ENCODE peak calls at places on chromosome 12, in seven cellular contexts. One of them, this sample, is unnamed.

GRCh38 chr12:52009081-52009751 is 2.5 kb downstream of the TAMALIN start:
- DNase-seq in CD8-positive, alpha-beta memory T cell: no peak
- DNase-seq in cardiac fibroblast: no peak
- DNase-seq in lower leg skin: no peak
- DNase-seq in adipocyte: no peak
- DNase-seq in A673: no peak
- DNase-seq in WERI-Rb-1: no peak
- DNase-seq in this sample: no peak

GRCh38 chr12:89770391-89770790 is 61.8 kb upstream of the ATP2B1 start:
- DNase-seq in CD8-positive, alpha-beta memory T cell: no peak
- DNase-seq in cardiac fibroblast: peak; percentile 15
- DNase-seq in lower leg skin: no peak
- DNase-seq in adipocyte: peak; percentile 31
- DNase-seq in A673: no peak
- DNase-seq in WERI-Rb-1: no peak
- DNase-seq in this sample: peak; percentile 82

GRCh38 chr12:104976703-104977102 is 9.4 kb upstream of the NOPCHAP1 start:
- DNase-seq in CD8-positive, alpha-beta memory T cell: no peak
- DNase-seq in cardiac fibroblast: no peak
- DNase-seq in lower leg skin: no peak
- DNase-seq in adipocyte: no peak
- DNase-seq in A673: no peak
- DNase-seq in WERI-Rb-1: no peak
- DNase-seq in this sample: no peak

GRCh38 chr12:118544569-118544968 is 168.2 kb downstream of the SUDS3 start:
- DNase-seq in CD8-positive, alpha-beta memory T cell: no peak
- DNase-seq in cardiac fibroblast: no peak
- DNase-seq in lower leg skin: no peak
- DNase-seq in adipocyte: no peak
- DNase-seq in A673: no peak
- DNase-seq in WERI-Rb-1: no peak
- DNase-seq in this sample: no peak

GRCh38 chr12:113422030-113422900 is at the start of gene SDSL:
- DNase-seq in CD8-positive, alpha-beta memory T cell: no peak
- DNase-seq in cardiac fibroblast: peak; percentile 87
- DNase-seq in lower leg skin: peak; percentile 62
- DNase-seq in adipocyte: peak; percentile 82
- DNase-seq in A673: peak; percentile 54
- DNase-seq in WERI-Rb-1: peak; percentile 75
- DNase-seq in this sample: no peak

GRCh38 chr12:14664434-14665023 is 31.9 kb downstream of the GUCY2C start:
- DNase-seq in CD8-positive, alpha-beta memory T cell: peak; percentile 42
- DNase-seq in cardiac fibroblast: peak; percentile 55
- DNase-seq in lower leg skin: peak; percentile 59
- DNase-seq in adipocyte: peak; percentile 40
- DNase-seq in A673: peak; percentile 65
- DNase-seq in WERI-Rb-1: peak; percentile 17
- DNase-seq in this sample: peak; percentile 57

GRCh38 chr12:6049587-6049986 is 74.9 kb downstream of the VWF start:
- DNase-seq in CD8-positive, alpha-beta memory T cell: no peak
- DNase-seq in cardiac fibroblast: peak; percentile 62
- DNase-seq in lower leg skin: no peak
- DNase-seq in adipocyte: peak; percentile 74
- DNase-seq in A673: no peak
- DNase-seq in WERI-Rb-1: no peak
- DNase-seq in this sample: no peak

GRCh38 chr12:92538970-92539749 is 163.6 kb upstream of the PLEKHG7 start:
- DNase-seq in CD8-positive, alpha-beta memory T cell: no peak
- DNase-seq in cardiac fibroblast: peak; percentile 90
- DNase-seq in lower leg skin: no peak
- DNase-seq in adipocyte: peak; percentile 61
- DNase-seq in A673: peak; percentile 88
- DNase-seq in WERI-Rb-1: no peak
- DNase-seq in this sample: peak; percentile 55

GRCh38 chr12:55745361-55746146 is 2.6 kb downstream of the GDF11 start:
- DNase-seq in CD8-positive, alpha-beta memory T cell: no peak
- DNase-seq in cardiac fibroblast: peak; percentile 73
- DNase-seq in lower leg skin: no peak
- DNase-seq in adipocyte: peak; percentile 26
- DNase-seq in A673: peak; percentile 97
- DNase-seq in WERI-Rb-1: peak; percentile 70
- DNase-seq in this sample: no peak

GRCh38 chr12:124518051-124518932 is 49.1 kb downstream of the NCOR2 start:
- DNase-seq in CD8-positive, alpha-beta memory T cell: no peak
- DNase-seq in cardiac fibroblast: peak; percentile 100
- DNase-seq in lower leg skin: peak; percentile 99
- DNase-seq in adipocyte: peak; percentile 99
- DNase-seq in A673: peak; percentile 99
- DNase-seq in WERI-Rb-1: peak; percentile 79
- DNase-seq in this sample: no peak

GRCh38 chr12:48183091-48183875 is at the start of gene CCDC184:
- DNase-seq in CD8-positive, alpha-beta memory T cell: peak; percentile 84
- DNase-seq in cardiac fibroblast: peak; percentile 84
- DNase-seq in lower leg skin: peak; percentile 43
- DNase-seq in adipocyte: peak; percentile 88
- DNase-seq in A673: peak; percentile 90
- DNase-seq in WERI-Rb-1: peak; percentile 64
- DNase-seq in this sample: peak; percentile 79

GRCh38 chr12:48184549-48184922 is 1.1 kb downstream of the CCDC184 start:
- DNase-seq in CD8-positive, alpha-beta memory T cell: no peak
- DNase-seq in cardiac fibroblast: no peak
- DNase-seq in lower leg skin: no peak
- DNase-seq in adipocyte: no peak
- DNase-seq in A673: no peak
- DNase-seq in WERI-Rb-1: no peak
- DNase-seq in this sample: no peak

GRCh38 chr12:48183876-48184548 is 568 bp downstream of the CCDC184 start:
- DNase-seq in CD8-positive, alpha-beta memory T cell: no peak
- DNase-seq in cardiac fibroblast: no peak
- DNase-seq in lower leg skin: no peak
- DNase-seq in adipocyte: no peak
- DNase-seq in A673: no peak
- DNase-seq in WERI-Rb-1: no peak
- DNase-seq in this sample: no peak

GRCh38 chr12:48182659-48183058 is 785 bp upstream of the CCDC184 start:
- DNase-seq in CD8-positive, alpha-beta memory T cell: no peak
- DNase-seq in cardiac fibroblast: no peak
- DNase-seq in lower leg skin: no peak
- DNase-seq in adipocyte: no peak
- DNase-seq in A673: no peak
- DNase-seq in WERI-Rb-1: no peak
- DNase-seq in this sample: no peak

DNA sequence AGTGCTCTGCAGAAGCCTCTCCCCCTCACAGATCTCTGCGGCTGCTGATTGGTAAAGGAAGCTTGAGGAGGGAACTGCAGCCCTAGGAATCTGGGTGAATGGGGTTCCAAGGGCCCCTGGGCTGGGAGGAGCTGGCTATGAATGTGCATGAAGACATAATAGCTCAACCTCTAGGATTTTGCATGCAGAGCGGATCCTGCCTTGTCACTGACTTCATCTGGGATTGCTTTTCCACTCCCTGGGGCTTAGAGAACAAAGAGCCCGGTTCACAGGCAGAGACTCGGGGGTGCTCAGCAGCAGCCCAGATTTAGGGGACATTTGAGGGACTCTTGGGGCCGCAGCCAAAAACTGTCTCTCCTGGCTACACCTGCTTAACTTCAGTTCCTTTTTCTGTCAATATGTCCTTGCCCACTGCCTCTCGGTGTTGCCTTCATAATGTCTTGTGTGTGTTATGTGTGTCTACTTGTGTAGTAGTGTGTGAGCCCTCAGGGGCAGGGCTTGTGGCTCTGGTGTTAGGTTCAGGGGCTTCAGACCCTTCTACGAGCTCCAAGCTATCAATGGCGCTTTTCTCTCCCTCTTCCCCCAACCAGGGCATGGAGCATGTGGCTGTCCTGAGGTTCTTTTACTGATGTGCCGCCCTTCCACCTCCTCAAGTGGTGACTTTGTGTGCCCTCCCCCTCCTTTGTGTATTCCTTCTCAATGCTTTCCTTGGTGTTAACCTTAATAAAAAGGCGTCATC is 1.9 kb downstream of the CCDC184 start:
- DNase-seq in CD8-positive, alpha-beta memory T cell: no peak
- DNase-seq in cardiac fibroblast: no peak
- DNase-seq in lower leg skin: no peak
- DNase-seq in adipocyte: no peak
- DNase-seq in A673: peak; percentile 80
- DNase-seq in WERI-Rb-1: no peak
- DNase-seq in this sample: no peak
- H3K4me3 ChIP-seq in CD8-positive, alpha-beta memory T cell: no peak overlapping the region
- H3K4me3 ChIP-seq in cardiac fibroblast: no peak overlapping the region
- H3K4me3 ChIP-seq in lower leg skin: no peak overlapping the region
- H3K4me3 ChIP-seq in adipocyte: no peak overlapping the region
- H3K4me3 ChIP-seq in A673: peak overlapping the region; percentile 67
- H3K4me3 ChIP-seq in WERI-Rb-1: no peak overlapping the region
- H3K4me3 ChIP-seq in this sample: no peak overlapping the region

GRCh38 chr12:130919115-130919514 is 34.6 kb upstream of the ADGRD1 start:
- DNase-seq in CD8-positive, alpha-beta memory T cell: no peak
- DNase-seq in cardiac fibroblast: no peak
- DNase-seq in lower leg skin: no peak
- DNase-seq in adipocyte: no peak
- DNase-seq in A673: no peak
- DNase-seq in WERI-Rb-1: no peak
- DNase-seq in this sample: no peak
- H3K4me3 ChIP-seq in CD8-positive, alpha-beta memory T cell: no peak overlapping the region
- H3K4me3 ChIP-seq in cardiac fibroblast: no peak overlapping the region
- H3K4me3 ChIP-seq in lower leg skin: no peak overlapping the region
- H3K4me3 ChIP-seq in adipocyte: no peak overlapping the region
- H3K4me3 ChIP-seq in A673: no peak overlapping the region
- H3K4me3 ChIP-seq in WERI-Rb-1: no peak overlapping the region
- H3K4me3 ChIP-seq in this sample: no peak overlapping the region

GRCh38 chr12:43758247-43758727 is 303 bp downstream of the PUS7L start:
- DNase-seq in CD8-positive, alpha-beta memory T cell: no peak
- DNase-seq in cardiac fibroblast: peak; percentile 38
- DNase-seq in lower leg skin: no peak
- DNase-seq in adipocyte: peak; percentile 64
- DNase-seq in A673: peak; percentile 41
- DNase-seq in WERI-Rb-1: peak; percentile 30
- DNase-seq in this sample: peak; percentile 8
- H3K4me3 ChIP-seq in CD8-positive, alpha-beta memory T cell: peak overlapping the region; percentile 63
- H3K4me3 ChIP-seq in cardiac fibroblast: peak overlapping the region; percentile 82
- H3K4me3 ChIP-seq in lower leg skin: peak overlapping the region; percentile 54
- H3K4me3 ChIP-seq in adipocyte: peak overlapping the region; percentile 90
- H3K4me3 ChIP-seq in A673: peak overlapping the region; percentile 74
- H3K4me3 ChIP-seq in WERI-Rb-1: peak overlapping the region; percentile 71
- H3K4me3 ChIP-seq in this sample: peak overlapping the region; percentile 80

GRCh38 chr12:23950011-23950774 is 723 bp upstream of the SOX5 start:
- DNase-seq in CD8-positive, alpha-beta memory T cell: no peak
- DNase-seq in cardiac fibroblast: peak; percentile 33
- DNase-seq in lower leg skin: no peak
- DNase-seq in adipocyte: peak; percentile 3
- DNase-seq in A673: peak; percentile 18
- DNase-seq in WERI-Rb-1: peak; percentile 11
- DNase-seq in this sample: no peak

GRCh38 chr12:23952071-23952470 is 2.6 kb upstream of the SOX5 start:
- DNase-seq in CD8-positive, alpha-beta memory T cell: no peak
- DNase-seq in cardiac fibroblast: no peak
- DNase-seq in lower leg skin: no peak
- DNase-seq in adipocyte: no peak
- DNase-seq in A673: no peak
- DNase-seq in WERI-Rb-1: no peak
- DNase-seq in this sample: no peak

GRCh38 chr12:23947395-23947794 is 2.1 kb downstream of the SOX5 start:
- DNase-seq in CD8-positive, alpha-beta memory T cell: no peak
- DNase-seq in cardiac fibroblast: no peak
- DNase-seq in lower leg skin: no peak
- DNase-seq in adipocyte: no peak
- DNase-seq in A673: no peak
- DNase-seq in WERI-Rb-1: no peak
- DNase-seq in this sample: no peak

GRCh38 chr12:23950775-23951391 is 1.4 kb upstream of the SOX5 start:
- DNase-seq in CD8-positive, alpha-beta memory T cell: no peak
- DNase-seq in cardiac fibroblast: peak; percentile 20
- DNase-seq in lower leg skin: no peak
- DNase-seq in adipocyte: no peak
- DNase-seq in A673: no peak
- DNase-seq in WERI-Rb-1: peak; percentile 29
- DNase-seq in this sample: no peak

GRCh38 chr12:23949212-23950010 is at the start of gene SOX5:
- DNase-seq in CD8-positive, alpha-beta memory T cell: no peak
- DNase-seq in cardiac fibroblast: peak; percentile 63
- DNase-seq in lower leg skin: no peak
- DNase-seq in adipocyte: no peak
- DNase-seq in A673: peak; percentile 57
- DNase-seq in WERI-Rb-1: peak; percentile 70
- DNase-seq in this sample: no peak
- H3K4me3 ChIP-seq in CD8-positive, alpha-beta memory T cell: no peak within 1 kb of the TSS
- H3K4me3 ChIP-seq in cardiac fibroblast: peak within 1 kb of the TSS; percentile 51
- H3K4me3 ChIP-seq in lower leg skin: peak within 1 kb of the TSS; percentile 1
- H3K4me3 ChIP-seq in adipocyte: peak within 1 kb of the TSS; percentile 91
- H3K4me3 ChIP-seq in A673: peak within 1 kb of the TSS; percentile 44
- H3K4me3 ChIP-seq in WERI-Rb-1: peak within 1 kb of the TSS; percentile 88
- H3K4me3 ChIP-seq in this sample: no peak within 1 kb of the TSS

GRCh38 chr12:110677206-110677911 is 11.6 kb downstream of the HVCN1 start:
- DNase-seq in CD8-positive, alpha-beta memory T cell: no peak
- DNase-seq in cardiac fibroblast: no peak
- DNase-seq in lower leg skin: no peak
- DNase-seq in adipocyte: no peak
- DNase-seq in A673: no peak
- DNase-seq in WERI-Rb-1: no peak
- DNase-seq in this sample: peak; percentile 46
- H3K4me3 ChIP-seq in CD8-positive, alpha-beta memory T cell: peak overlapping the region; percentile 2
- H3K4me3 ChIP-seq in cardiac fibroblast: no peak overlapping the region
- H3K4me3 ChIP-seq in lower leg skin: no peak overlapping the region
- H3K4me3 ChIP-seq in adipocyte: no peak overlapping the region
- H3K4me3 ChIP-seq in A673: no peak overlapping the region
- H3K4me3 ChIP-seq in WERI-Rb-1: no peak overlapping the region
- H3K4me3 ChIP-seq in this sample: no peak overlapping the region